ENCODE peak calls at places on chromosomes 13 and 19, in ten cellular contexts. J, S, W, V, Y, T, N, M, B and A are unnamed samples.

GRCh38 chr13:49235856-49236431 is 11.8 kb upstream of the CDADC1 start:
- DNase-seq in J (no peak), S (no peak), W (no peak), V (no peak), Y (no peak), T (no peak), N (no peak), M (no peak), B (no peak), A (no peak)

GRCh38 chr19:30669329-30670010 is 297.3 kb downstream of the ZNF536 start:
- DNase-seq in J (peak), S (peak), W (peak), V (peak), Y (peak), T (peak), N (peak), M (peak), B (peak), A (peak)

GRCh38 chr19:18091217-18091608 is 4.5 kb upstream of the IL12RB1 start:
- DNase-seq in J (no peak), S (no peak), W (no peak), V (no peak), Y (peak), T (no peak), N (no peak), M (peak), B (no peak), A (no peak)

GRCh38 chr13:113413898-113414282 is 39.4 kb downstream of the ADPRHL1 start:
- DNase-seq in J (no peak), S (no peak), W (no peak), V (no peak), Y (peak), T (no peak), N (no peak), M (peak), B (no peak), A (no peak)

GRCh38 chr19:10430505-10431253 is 10.3 kb downstream of the PDE4A start:
- DNase-seq in J (peak), S (no peak), W (no peak), V (peak), Y (peak), T (no peak), N (no peak), M (peak), B (peak), A (no peak)

GRCh38 chr13:113641426-113641825 is 16.6 kb downstream of the ATP4B start:
- DNase-seq in J (no peak), S (no peak), W (no peak), V (no peak), Y (no peak), T (peak), N (no peak), M (peak), B (no peak), A (no peak)

GRCh38 chr19:5152013-5152763 is 183.3 kb downstream of the KDM4B start:
- DNase-seq in J (no peak), S (peak), W (no peak), V (no peak), Y (no peak), T (no peak), N (no peak), M (no peak), B (no peak), A (no peak)

GRCh38 chr13:77507931-77508776 is 27.4 kb upstream of the SCEL start:
- DNase-seq in J (peak), S (no peak), W (peak), V (peak), Y (no peak), T (no peak), N (no peak), M (no peak), B (no peak), A (peak)

GRCh38 chr13:31521466-31521865 is 217.9 kb upstream of the RXFP2 start:
- DNase-seq in J (no peak), S (no peak), W (no peak), V (no peak), Y (no peak), T (no peak), N (no peak), M (no peak), B (no peak), A (no peak)

GRCh38 chr19:16521715-16522289 is 20.4 kb downstream of the CHERP start:
- DNase-seq in J (no peak), S (no peak), W (no peak), V (no peak), Y (no peak), T (no peak), N (no peak), M (no peak), B (no peak), A (no peak)

GRCh38 chr13:110187501-110188161 is 119.3 kb downstream of the COL4A1 start:
- DNase-seq in J (no peak), S (no peak), W (no peak), V (peak), Y (no peak), T (no peak), N (no peak), M (no peak), B (no peak), A (peak)

GRCh38 chr13:25253702-25254101 is 33.6 kb downstream of the MTMR6 start:
- DNase-seq in J (no peak), S (no peak), W (peak), V (no peak), Y (no peak), T (no peak), N (no peak), M (no peak), B (no peak), A (no peak)

GRCh38 chr13:19860884-19861655 is 2.4 kb downstream of the ZMYM5 start:
- DNase-seq in J (no peak), S (no peak), W (peak), V (peak), Y (peak), T (no peak), N (no peak), M (no peak), B (no peak), A (no peak)

GRCh38 chr13:76503756-76504155 is 382.4 kb downstream of the KCTD12 start:
- DNase-seq in J (no peak), S (no peak), W (no peak), V (no peak), Y (no peak), T (no peak), N (no peak), M (no peak), B (no peak), A (no peak)

GRCh38 chr13:96020155-96020575 is 33.0 kb downstream of the UGGT2 start:
- DNase-seq in J (peak), S (peak), W (peak), V (peak), Y (peak), T (no peak), N (no peak), M (peak), B (no peak), A (peak)

GRCh38 chr19:14059093-14059480 is 2.8 kb downstream of the PALM3 start:
- DNase-seq in J (no peak), S (peak), W (no peak), V (no peak), Y (no peak), T (no peak), N (no peak), M (peak), B (no peak), A (no peak)

GRCh38 chr13:85241045-85241444 is 558.2 kb downstream of the SLITRK6 start:
- DNase-seq in J (no peak), S (no peak), W (no peak), V (peak), Y (no peak), T (no peak), N (no peak), M (no peak), B (no peak), A (peak)

GRCh38 chr19:44515907-44516306 is 13.6 kb downstream of the CEACAM20 start:
- DNase-seq in J (no peak), S (no peak), W (no peak), V (no peak), Y (no peak), T (no peak), N (no peak), M (no peak), B (no peak), A (no peak)

GRCh38 chr13:113920606-113921306 is 53.1 kb downstream of the C13orf46 start:
- DNase-seq in J (no peak), S (no peak), W (no peak), V (no peak), Y (no peak), T (no peak), N (peak), M (peak), B (no peak), A (no peak)

GRCh38 chr19:15137777-15138176 is 30.6 kb downstream of the SYDE1 start:
- DNase-seq in J (no peak), S (no peak), W (no peak), V (peak), Y (no peak), T (no peak), N (no peak), M (no peak), B (no peak), A (no peak)

GRCh38 chr13:20492036-20492435 is 33.6 kb downstream of the CRYL1 start:
- DNase-seq in J (no peak), S (no peak), W (no peak), V (no peak), Y (no peak), T (no peak), N (no peak), M (no peak), B (no peak), A (no peak)

GRCh38 chr19:49425922-49426592 is 869 bp downstream of the GFY start:
- DNase-seq in J (no peak), S (no peak), W (no peak), V (no peak), Y (peak), T (no peak), N (no peak), M (no peak), B (no peak), A (no peak)

GRCh38 chr19:7516281-7516862 is 469 bp downstream of the ZNF358 start:
- DNase-seq in J (no peak), S (no peak), W (no peak), V (no peak), Y (no peak), T (no peak), N (peak), M (no peak), B (no peak), A (no peak)

GRCh38 chr19:52343548-52343947 is 7.5 kb downstream of the ZNF610 start:
- DNase-seq in J (no peak), S (peak), W (peak), V (peak), Y (peak), T (no peak), N (peak), M (peak), B (peak), A (peak)

GRCh38 chr13:95643471-95643813 is 1.1 kb downstream of the DZIP1 start:
- DNase-seq in J (no peak), S (no peak), W (peak), V (peak), Y (no peak), T (no peak), N (peak), M (no peak), B (peak), A (no peak)

GRCh38 chr13:27044837-27045570 is 126.6 kb downstream of the USP12 start:
- DNase-seq in J (no peak), S (peak), W (no peak), V (no peak), Y (peak), T (no peak), N (no peak), M (no peak), B (no peak), A (no peak)

GRCh38 chr13:82797876-82798275 is 1084.4 kb downstream of the SLITRK1 start:
- DNase-seq in J (no peak), S (no peak), W (no peak), V (no peak), Y (no peak), T (no peak), N (no peak), M (no peak), B (no peak), A (no peak)

GRCh38 chr13:45564108-45564507 is 51.4 kb downstream of the ERICH6B start:
- DNase-seq in J (no peak), S (no peak), W (peak), V (peak), Y (peak), T (no peak), N (no peak), M (no peak), B (no peak), A (no peak)

GRCh38 chr19:28554321-28555091 is 658.4 kb downstream of the UQCRFS1 start:
- DNase-seq in J (no peak), S (no peak), W (no peak), V (no peak), Y (no peak), T (no peak), N (no peak), M (no peak), B (no peak), A (no peak)

GRCh38 chr19:8615813-8616596 is 5.5 kb upstream of the ADAMTS10 start:
- DNase-seq in J (no peak), S (no peak), W (peak), V (peak), Y (peak), T (peak), N (peak), M (peak), B (no peak), A (no peak)

DNA sequence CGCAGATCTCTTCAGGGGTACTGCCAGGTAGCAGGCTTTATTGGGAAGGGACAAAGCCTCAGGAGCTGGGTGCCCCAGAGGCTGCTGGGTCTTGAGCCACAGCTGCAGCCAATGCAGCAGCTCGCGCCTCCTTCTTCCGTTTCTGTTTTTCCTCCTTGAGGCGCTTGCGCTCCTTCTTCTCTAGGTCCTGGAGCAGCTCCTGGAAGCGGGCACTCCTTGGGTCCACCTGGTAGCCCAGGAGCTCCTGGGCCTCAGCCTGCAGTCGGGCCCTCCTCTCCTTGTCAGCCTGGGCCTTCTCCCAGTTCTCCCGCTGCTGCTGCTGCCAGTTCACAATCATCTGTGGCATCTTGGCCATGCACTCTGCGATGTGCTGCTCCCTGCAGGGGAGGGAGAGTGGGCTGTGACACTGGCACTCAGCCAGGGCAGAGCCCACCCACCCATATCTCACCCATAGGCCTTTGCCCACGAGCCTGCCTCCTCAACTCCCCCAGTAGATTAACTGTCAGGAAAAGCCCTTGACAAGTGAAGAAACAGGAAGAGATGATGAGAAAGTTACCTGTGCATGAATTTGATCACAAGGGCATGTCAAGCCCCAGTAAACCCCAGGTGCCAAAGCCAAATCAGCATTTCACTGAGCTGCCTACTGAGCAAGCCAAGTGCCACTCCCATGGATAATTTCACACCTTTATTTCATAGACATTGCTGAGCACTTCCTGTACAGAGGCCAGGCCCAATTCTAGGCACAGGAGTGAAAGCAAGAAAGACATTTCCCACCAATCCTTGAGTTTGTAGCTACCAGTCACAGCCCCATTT is 2.7 kb downstream of the GADD45GIP1 start:
- DNase-seq in J (no peak), S (no peak), W (no peak), V (no peak), Y (no peak), T (no peak), N (no peak), M (no peak), B (no peak), A (no peak)
- TF ChIP-seq POLR2A in J (no peak), S (peak), W (no peak), V (no peak), Y (no peak), T (no peak), N (no peak), M (no peak), B (no peak), A (no peak)

DNA sequence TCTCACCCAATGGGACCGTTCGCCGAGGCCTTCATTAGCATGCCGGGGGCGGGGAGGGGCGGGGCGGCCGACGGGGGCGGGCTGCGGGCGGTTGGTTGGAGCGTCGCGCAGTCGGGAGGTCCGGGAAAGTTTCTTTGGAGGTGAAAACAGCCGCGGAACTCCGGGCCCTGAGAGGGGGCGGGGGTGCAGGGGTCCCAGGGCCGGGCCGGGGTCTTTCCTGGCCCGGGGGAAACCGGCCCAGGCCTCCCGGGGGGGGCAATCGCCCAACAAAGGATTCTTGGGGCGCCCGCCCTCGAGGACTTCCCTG is at the start of gene HMG20B:
- DNase-seq in J (no peak), S (no peak), W (no peak), V (no peak), Y (no peak), T (no peak), N (no peak), M (no peak), B (no peak), A (no peak)
- TF ChIP-seq POLR2A in J (peak), S (no peak), W (no peak), V (peak), Y (no peak), T (no peak), N (no peak), M (no peak), B (peak), A (no peak)

GRCh38 chr19:19356500-19356899 is 35.9 kb downstream of the MAU2 start:
- DNase-seq in J (no peak), S (no peak), W (no peak), V (no peak), Y (no peak), T (no peak), N (no peak), M (no peak), B (no peak), A (no peak)
- TF ChIP-seq POLR2A in J (no peak), S (no peak), W (no peak), V (no peak), Y (no peak), T (no peak), N (no peak), M (no peak), B (no peak), A (no peak)

GRCh38 chr19:41328157-41328817 is 18.3 kb downstream of the CCDC97 start:
- DNase-seq in J (no peak), S (no peak), W (peak), V (peak), Y (no peak), T (no peak), N (no peak), M (no peak), B (no peak), A (no peak)
- TF ChIP-seq POLR2A in J (no peak), S (no peak), W (no peak), V (no peak), Y (no peak), T (no peak), N (no peak), M (no peak), B (no peak), A (no peak)